ENCODE peak calls at places on chromosomes 2 and 18, in eight cellular contexts. One of them, this sample, is unnamed.

GRCh38 chr18:58144671-58145285 is 100.8 kb downstream of the NEDD4L start:
- DNase-seq in naive thymus-derived CD8-positive, alpha-beta T cell: no peak
- DNase-seq in HFFc6: no peak
- DNase-seq in ELR: no peak
- DNase-seq in GDM1: no peak
- DNase-seq in stimulated activated CD4-positive, alpha-beta T cell treated with anti-CD3 and anti-CD28 coated beads, TNF-alpha, amount 100 ng/mL, for 1 hour: no peak
- DNase-seq in COR-L47: peak; percentile 84
- DNase-seq in psoas muscle: no peak
- DNase-seq in this sample: no peak

GRCh38 chr2:181203916-181204315 is 223.5 kb downstream of the UBE2E3 start:
- DNase-seq in naive thymus-derived CD8-positive, alpha-beta T cell: no peak
- DNase-seq in HFFc6: peak; percentile 23
- DNase-seq in ELR: peak; percentile 51
- DNase-seq in GDM1: no peak
- DNase-seq in stimulated activated CD4-positive, alpha-beta T cell treated with anti-CD3 and anti-CD28 coated beads, TNF-alpha, amount 100 ng/mL, for 1 hour: no peak
- DNase-seq in COR-L47: no peak
- DNase-seq in psoas muscle: no peak
- DNase-seq in this sample: peak; percentile 1

GRCh38 chr2:46298522-46299351 is 1.5 kb downstream of the EPAS1 start:
- DNase-seq in naive thymus-derived CD8-positive, alpha-beta T cell: peak; percentile 36
- DNase-seq in HFFc6: peak; percentile 42
- DNase-seq in ELR: peak; percentile 72
- DNase-seq in GDM1: no peak
- DNase-seq in stimulated activated CD4-positive, alpha-beta T cell treated with anti-CD3 and anti-CD28 coated beads, TNF-alpha, amount 100 ng/mL, for 1 hour: no peak
- DNase-seq in COR-L47: no peak
- DNase-seq in psoas muscle: peak; percentile 55
- DNase-seq in this sample: no peak

GRCh38 chr18:61402761-61403160 is 69.5 kb downstream of the CDH20 start:
- DNase-seq in naive thymus-derived CD8-positive, alpha-beta T cell: no peak
- DNase-seq in HFFc6: no peak
- DNase-seq in ELR: no peak
- DNase-seq in GDM1: no peak
- DNase-seq in stimulated activated CD4-positive, alpha-beta T cell treated with anti-CD3 and anti-CD28 coated beads, TNF-alpha, amount 100 ng/mL, for 1 hour: no peak
- DNase-seq in COR-L47: no peak
- DNase-seq in psoas muscle: no peak
- DNase-seq in this sample: no peak

GRCh38 chr2:43486604-43487003 is 109.2 kb downstream of the THADA start:
- DNase-seq in naive thymus-derived CD8-positive, alpha-beta T cell: no peak
- DNase-seq in HFFc6: no peak
- DNase-seq in ELR: no peak
- DNase-seq in GDM1: no peak
- DNase-seq in stimulated activated CD4-positive, alpha-beta T cell treated with anti-CD3 and anti-CD28 coated beads, TNF-alpha, amount 100 ng/mL, for 1 hour: no peak
- DNase-seq in COR-L47: no peak
- DNase-seq in psoas muscle: no peak
- DNase-seq in this sample: no peak

GRCh38 chr2:58930541-58930940 is 689.4 kb upstream of the FANCL start:
- DNase-seq in naive thymus-derived CD8-positive, alpha-beta T cell: no peak
- DNase-seq in HFFc6: no peak
- DNase-seq in ELR: no peak
- DNase-seq in GDM1: no peak
- DNase-seq in stimulated activated CD4-positive, alpha-beta T cell treated with anti-CD3 and anti-CD28 coated beads, TNF-alpha, amount 100 ng/mL, for 1 hour: no peak
- DNase-seq in COR-L47: no peak
- DNase-seq in psoas muscle: no peak
- DNase-seq in this sample: no peak

GRCh38 chr2:221731432-221731831 is 159.3 kb upstream of the EPHA4 start:
- DNase-seq in naive thymus-derived CD8-positive, alpha-beta T cell: no peak
- DNase-seq in HFFc6: no peak
- DNase-seq in ELR: no peak
- DNase-seq in GDM1: no peak
- DNase-seq in stimulated activated CD4-positive, alpha-beta T cell treated with anti-CD3 and anti-CD28 coated beads, TNF-alpha, amount 100 ng/mL, for 1 hour: no peak
- DNase-seq in COR-L47: no peak
- DNase-seq in psoas muscle: no peak
- DNase-seq in this sample: no peak

GRCh38 chr2:217695033-217695520 is 307.7 kb downstream of the TNS1 start:
- DNase-seq in naive thymus-derived CD8-positive, alpha-beta T cell: no peak
- DNase-seq in HFFc6: peak; percentile 99
- DNase-seq in ELR: peak; percentile 88
- DNase-seq in GDM1: no peak
- DNase-seq in stimulated activated CD4-positive, alpha-beta T cell treated with anti-CD3 and anti-CD28 coated beads, TNF-alpha, amount 100 ng/mL, for 1 hour: no peak
- DNase-seq in COR-L47: no peak
- DNase-seq in psoas muscle: no peak
- DNase-seq in this sample: peak; percentile 73

GRCh38 chr2:134398300-134398699 is 144.4 kb downstream of the MGAT5 start:
- DNase-seq in naive thymus-derived CD8-positive, alpha-beta T cell: no peak
- DNase-seq in HFFc6: peak; percentile 98
- DNase-seq in ELR: peak; percentile 98
- DNase-seq in GDM1: no peak
- DNase-seq in stimulated activated CD4-positive, alpha-beta T cell treated with anti-CD3 and anti-CD28 coated beads, TNF-alpha, amount 100 ng/mL, for 1 hour: no peak
- DNase-seq in COR-L47: no peak
- DNase-seq in psoas muscle: no peak
- DNase-seq in this sample: peak; percentile 48

This sample was measured in HTR-8/SVneo.